ENCODE peak calls at places on chromosome 7, in four cellular contexts. Z is left colon, A is AML-193, E is esophagus muscularis mucosa. G is an unnamed sample.

GRCh38 chr7:69232445-69233376 is 365.6 kb upstream of the AUTS2 start:
- DNase-seq in E (no peak), A (no peak), Z (no peak), G (peak; percentile 95)

GRCh38 chr7:30977896-30978564 is 14.3 kb downstream of the GHRHR start:
- DNase-seq in A (no peak), Z (peak; percentile 85), E (no peak), G (no peak)

GRCh38 chr7:90433221-90433620 is 30.0 kb downstream of the CLDN12 start:
- DNase-seq in A (no peak), Z (no peak), E (no peak), G (no peak)

GRCh38 chr7:73738220-73738611 is 386 bp downstream of the ABHD11 start:
- DNase-seq in E (no peak), Z (peak; percentile 85), A (peak; percentile 25), G (no peak)

GRCh38 chr7:149885191-149886017 is 11.6 kb downstream of the ATP6V0E2 start:
- DNase-seq in Z (no peak), E (peak; percentile 62), A (no peak), G (no peak)

GRCh38 chr7:832292-832967 is at the start of gene SUN1:
- DNase-seq in Z (no peak), E (no peak), A (no peak), G (no peak)

GRCh38 chr7:87325576-87326370 is 19.7 kb upstream of the CROT start:
- DNase-seq in E (no peak), A (no peak), Z (no peak), G (no peak)

GRCh38 chr7:157276731-157277562 is 59.9 kb upstream of the DNAJB6 start:
- DNase-seq in E (no peak), A (peak; percentile 37), Z (no peak), G (no peak)

GRCh38 chr7:138449580-138449979 is 10.5 kb upstream of the TRIM24 start:
- DNase-seq in E (peak; percentile 39), Z (no peak), A (no peak), G (peak; percentile 27)

G was measured in NT2/D1.